ENCODE peak calls at places on chromosomes 2 and 18, in six cellular contexts. K is HFFc6, P is EL, X is NCI-H82, R is EH, Y is M059J. N is an unnamed sample.

GRCh38 chr2:240919161-240919781 is 13.1 kb downstream of the CROCC2 start:
- DNase-seq in K (no peak), P (no peak), X (no peak), R (no peak), Y (no peak), N (no peak)

GRCh38 chr2:9439536-9439935 is 16.1 kb downstream of the CPSF3 start:
- DNase-seq in K (no peak), P (peak), X (no peak), R (peak), Y (no peak), N (no peak)

GRCh38 chr2:200077210-200077650 is 121.8 kb downstream of the MAIP1 start:
- DNase-seq in K (peak), P (peak), X (peak), R (peak), Y (peak), N (peak)

GRCh38 chr2:138201326-138201725 is 237.1 kb downstream of the HNMT start:
- DNase-seq in K (no peak), P (peak), X (no peak), R (peak), Y (peak), N (peak)

GRCh38 chr2:68216454-68217310 is 35.6 kb downstream of the PPP3R1 start:
- DNase-seq in K (no peak), P (peak), X (no peak), R (peak), Y (no peak), N (no peak)

GRCh38 chr2:201126308-201127127 is 10.6 kb downstream of the CFLAR start:
- DNase-seq in K (peak), P (peak), X (no peak), R (peak), Y (peak), N (no peak)

GRCh38 chr2:207088276-207088675 is 77.5 kb downstream of the KLF7 start:
- DNase-seq in K (no peak), P (no peak), X (peak), R (no peak), Y (no peak), N (no peak)

GRCh38 chr2:215414674-215415073 is 21.2 kb downstream of the FN1 start:
- DNase-seq in K (no peak), P (no peak), X (no peak), R (no peak), Y (no peak), N (peak)

GRCh38 chr2:217477583-217477982 is 525.2 kb downstream of the TNS1 start:
- DNase-seq in K (no peak), P (no peak), X (no peak), R (no peak), Y (no peak), N (no peak)

GRCh38 chr18:11570770-11571169 is 38.6 kb upstream of the SLC35G4 start:
- DNase-seq in K (no peak), P (peak), X (no peak), R (peak), Y (peak), N (peak)

GRCh38 chr2:2668681-2669265 is 337.7 kb upstream of the MYT1L start:
- DNase-seq in K (no peak), P (no peak), X (no peak), R (no peak), Y (no peak), N (no peak)

GRCh38 chr2:151795646-151796240 is 32.5 kb downstream of the ARL5A start:
- DNase-seq in K (no peak), P (no peak), X (no peak), R (peak), Y (no peak), N (no peak)

GRCh38 chr18:32083781-32084180 is 7.9 kb upstream of the RNF138 start:
- DNase-seq in K (no peak), P (no peak), X (no peak), R (no peak), Y (no peak), N (no peak)

GRCh38 chr2:30705711-30706533 is 101.3 kb downstream of the CAPN13 start:
- DNase-seq in K (no peak), P (no peak), X (no peak), R (no peak), Y (no peak), N (no peak)

N was measured in brain microvascular endothelial cell.